ENCODE peak calls at places on chromosomes 1 and 21, in seven cellular contexts. V, C, G, W, I, J and F are unnamed samples. For H3K4me1 and H3K27me3, the result is how much of the 10 kb centered on the place peaks cover.

GRCh38 chr1:202643397-202644218 is 66.6 kb downstream of the SYT2 start:
- DNase-seq in V (no peak), C (peak), G (peak), W (peak), I (no peak), J (peak), F (no peak)

GRCh38 chr1:48105167-48105566 is 108.0 kb upstream of the TRABD2B start:
- DNase-seq in V (no peak), C (no peak), G (no peak), W (peak), I (no peak), J (no peak), F (no peak)

GRCh38 chr21:28333455-28334108 is 659.1 kb downstream of the LTN1 start:
- DNase-seq in V (no peak), C (no peak), G (peak), W (no peak), I (no peak), J (no peak), F (peak)

GRCh38 chr1:222413436-222413835 is 134.5 kb downstream of the HHIPL2 start:
- DNase-seq in V (no peak), C (no peak), G (peak), W (no peak), I (no peak), J (no peak), F (no peak)

GRCh38 chr1:170581041-170581440 is 49.1 kb downstream of the GORAB start:
- DNase-seq in V (no peak), C (peak), G (no peak), W (no peak), I (no peak), J (no peak), F (no peak)

GRCh38 chr1:94805912-94806311 is 14.2 kb upstream of the SLC44A3 start:
- DNase-seq in V (peak), C (peak), G (peak), W (peak), I (peak), J (peak), F (peak)

GRCh38 chr1:109923131-109923945 is 12.7 kb downstream of the CSF1 start:
- DNase-seq in V (peak), C (peak), G (no peak), W (peak), I (no peak), J (no peak), F (no peak)

GRCh38 chr1:45815667-45816458 is 12.5 kb downstream of the MAST2 start:
- DNase-seq in V (no peak), C (no peak), G (no peak), W (no peak), I (no peak), J (no peak), F (peak)

GRCh38 chr21:26199471-26199870 is 28.9 kb upstream of the APP start:
- DNase-seq in V (no peak), C (no peak), G (peak), W (no peak), I (no peak), J (no peak), F (peak)

GRCh38 chr1:223074427-223074826 is 68.6 kb downstream of the TLR5 start:
- DNase-seq in V (no peak), C (no peak), G (no peak), W (peak), I (no peak), J (no peak), F (peak)

GRCh38 chr1:1489861-1490260 is 18.3 kb downstream of the ATAD3B start:
- DNase-seq in V (no peak), C (no peak), G (no peak), W (no peak), I (no peak), J (no peak), F (no peak)

GRCh38 chr1:167791281-167792209 is 69.8 kb downstream of the MPZL1 start:
- DNase-seq in V (no peak), C (peak), G (peak), W (no peak), I (peak), J (no peak), F (no peak)

GRCh38 chr1:225700889-225701465 is 48.1 kb upstream of the ENAH start:
- DNase-seq in V (no peak), C (no peak), G (peak), W (peak), I (no peak), J (no peak), F (peak)

GRCh38 chr21:34807881-34808568 is 139.2 kb downstream of the CLIC6 start:
- DNase-seq in V (no peak), C (no peak), G (peak), W (peak), I (peak), J (no peak), F (peak)

GRCh38 chr1:113793878-113794834 is 18.1 kb downstream of the RSBN1 start:
- DNase-seq in V (no peak), C (no peak), G (no peak), W (no peak), I (no peak), J (no peak), F (peak)

DNA sequence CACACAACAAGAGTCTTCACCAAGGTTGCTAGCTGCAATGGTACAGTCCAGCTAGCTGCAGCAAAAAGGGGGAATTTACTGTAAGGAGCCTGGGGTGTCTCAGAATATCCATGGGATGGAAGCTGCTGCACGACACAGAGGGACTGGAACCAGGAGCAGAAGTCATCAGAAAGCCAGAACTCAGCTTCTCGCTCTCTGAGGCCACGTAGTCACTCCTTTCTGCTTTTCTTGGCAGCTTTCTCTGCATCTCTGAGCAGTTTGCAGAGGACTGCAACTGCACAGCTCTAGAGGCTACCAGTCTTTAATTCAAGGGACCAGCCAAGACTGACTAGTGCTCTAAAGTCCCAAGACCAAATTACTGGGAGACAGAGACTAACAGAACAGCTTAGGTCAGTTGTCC is 27.0 kb upstream of the IL10 start:
- DNase-seq in V (no peak), C (no peak), G (no peak), W (no peak), I (no peak), J (no peak), F (no peak)
- H3K4me1 ChIP-seq in V (under half), C (under half), G (under half), W (under half), I (under half), J (under half), F (under half)

DNA sequence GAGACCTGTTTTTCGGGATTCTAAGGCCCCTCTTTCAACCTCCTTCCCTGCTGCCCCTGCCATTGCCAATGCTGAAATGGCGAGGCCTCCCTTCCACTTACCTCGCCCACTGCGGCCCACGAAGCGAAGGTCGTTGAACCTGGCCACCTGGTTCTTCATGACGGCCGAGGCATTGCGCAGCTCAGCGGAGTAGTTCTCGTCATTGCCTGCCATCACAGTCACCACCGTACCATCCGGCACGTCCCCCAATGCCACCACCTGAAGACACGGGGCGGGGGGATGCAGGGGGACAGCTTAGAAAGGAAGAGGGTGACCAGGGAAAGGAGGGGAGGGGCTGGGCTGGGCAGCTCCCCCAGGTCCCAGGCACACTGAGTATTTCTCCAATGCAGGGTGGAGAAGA is 2.6 kb downstream of the RUNX3 start:
- DNase-seq in V (no peak), C (no peak), G (no peak), W (no peak), I (no peak), J (no peak), F (no peak)
- H3K27me3 ChIP-seq in V (half or more), C (half or more), G (half or more), W (under half), I (half or more), J (under half), F (half or more)

DNA sequence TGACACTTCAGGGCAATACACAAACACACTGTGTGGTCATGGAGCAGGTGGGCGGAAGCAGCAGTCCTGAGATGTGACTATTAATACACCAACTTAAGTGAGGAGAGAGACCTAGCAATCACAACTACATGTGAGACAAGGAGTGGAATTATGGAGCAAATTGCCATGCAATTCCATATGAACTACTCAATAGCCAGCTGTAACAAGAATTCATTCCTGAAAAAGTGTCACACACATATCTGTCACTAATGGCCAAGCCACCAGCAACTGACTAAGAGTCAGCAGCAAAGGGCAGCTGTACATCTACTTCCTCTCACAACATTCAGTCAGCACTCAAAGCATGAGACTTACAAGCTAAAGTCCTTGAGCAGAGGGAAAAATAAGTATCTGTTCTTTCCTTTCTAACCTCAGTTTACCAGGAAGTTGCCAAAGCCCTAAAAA is 46.2 kb downstream of the GPR3 start:
- DNase-seq in V (no peak), C (no peak), G (no peak), W (peak), I (no peak), J (no peak), F (no peak)
- H3K4me1 ChIP-seq in V (under half), C (under half), G (under half), W (half or more), I (under half), J (under half), F (under half)

DNA sequence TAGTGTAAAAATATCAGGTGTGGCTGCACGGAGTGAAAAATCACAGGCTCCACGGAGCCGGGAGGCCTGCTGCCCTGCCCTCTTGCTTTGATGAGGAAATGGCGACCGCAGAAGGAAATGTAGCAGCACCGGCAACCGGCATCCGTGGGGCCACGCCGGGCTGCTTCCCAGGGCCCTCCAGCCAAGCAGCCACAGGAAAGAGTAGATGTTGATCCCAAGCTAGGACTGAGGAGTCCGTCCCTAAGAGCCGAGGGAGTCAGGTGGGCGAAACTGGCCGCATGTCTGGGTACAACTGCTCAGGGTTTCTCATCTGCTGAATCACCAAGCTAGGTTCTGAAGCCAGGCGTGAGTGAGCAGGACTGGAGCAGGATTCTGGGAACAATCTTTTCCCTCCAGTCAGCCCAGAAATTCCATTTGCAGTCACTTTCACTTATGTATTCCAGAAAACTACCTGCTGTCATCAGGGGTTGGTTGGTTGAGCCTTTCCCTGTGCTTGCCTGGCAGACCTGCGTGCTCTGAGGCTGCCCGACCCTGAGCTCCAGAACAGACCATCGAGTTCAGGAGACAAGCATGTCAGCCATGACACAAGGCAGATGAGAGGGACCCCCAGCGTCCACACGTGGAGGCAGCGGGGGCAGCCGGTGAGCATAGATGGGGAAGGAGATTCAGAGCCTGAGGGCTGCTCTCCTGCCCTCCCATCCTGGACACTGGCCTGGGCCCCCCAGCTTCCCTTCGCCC is 5.8 kb upstream of the ITGB2 start:
- DNase-seq in V (no peak), C (peak), G (no peak), W (no peak), I (no peak), J (no peak), F (no peak)
- H3K27me3 ChIP-seq in V (half or more), C (under half), G (under half), W (under half), I (under half), J (under half), F (under half)

GRCh38 chr1:77387553-77387952 is 105.7 kb downstream of the AK5 start:
- DNase-seq in V (no peak), C (no peak), G (no peak), W (no peak), I (no peak), J (no peak), F (no peak)

GRCh38 chr1:77386276-77386675 is 104.5 kb downstream of the AK5 start:
- DNase-seq in V (no peak), C (no peak), G (no peak), W (no peak), I (no peak), J (no peak), F (no peak)

GRCh38 chr1:77392486-77392885 is 110.7 kb downstream of the AK5 start:
- DNase-seq in V (no peak), C (no peak), G (no peak), W (no peak), I (no peak), J (no peak), F (no peak)

GRCh38 chr1:77385551-77385950 is 103.7 kb downstream of the AK5 start:
- DNase-seq in V (no peak), C (no peak), G (no peak), W (no peak), I (no peak), J (no peak), F (no peak)

GRCh38 chr1:77388655-77389054 is 106.8 kb downstream of the AK5 start:
- DNase-seq in V (no peak), C (no peak), G (no peak), W (no peak), I (no peak), J (no peak), F (peak)
- H3K4me1 ChIP-seq in V (under half), C (under half), G (under half), W (under half), I (under half), J (under half), F (under half)

GRCh38 chr21:42060166-42060565 is 11.0 kb upstream of the UMODL1 start:
- DNase-seq in V (no peak), C (no peak), G (no peak), W (no peak), I (no peak), J (no peak), F (no peak)

GRCh38 chr21:42063206-42063577 is 7.9 kb upstream of the UMODL1 start:
- DNase-seq in V (no peak), C (no peak), G (no peak), W (no peak), I (no peak), J (no peak), F (no peak)

GRCh38 chr21:42062543-42063022 is 8.5 kb upstream of the UMODL1 start:
- DNase-seq in V (no peak), C (no peak), G (no peak), W (no peak), I (no peak), J (no peak), F (no peak)

GRCh38 chr21:42061195-42061865 is 9.8 kb upstream of the UMODL1 start:
- DNase-seq in V (no peak), C (no peak), G (no peak), W (no peak), I (no peak), J (no peak), F (no peak)

GRCh38 chr21:42061866-42062542 is 9.1 kb upstream of the UMODL1 start:
- DNase-seq in V (no peak), C (no peak), G (no peak), W (no peak), I (no peak), J (no peak), F (no peak)
- H3K27me3 ChIP-seq in V (half or more), C (under half), G (half or more), W (under half), I (under half), J (under half), F (under half)

DNA sequence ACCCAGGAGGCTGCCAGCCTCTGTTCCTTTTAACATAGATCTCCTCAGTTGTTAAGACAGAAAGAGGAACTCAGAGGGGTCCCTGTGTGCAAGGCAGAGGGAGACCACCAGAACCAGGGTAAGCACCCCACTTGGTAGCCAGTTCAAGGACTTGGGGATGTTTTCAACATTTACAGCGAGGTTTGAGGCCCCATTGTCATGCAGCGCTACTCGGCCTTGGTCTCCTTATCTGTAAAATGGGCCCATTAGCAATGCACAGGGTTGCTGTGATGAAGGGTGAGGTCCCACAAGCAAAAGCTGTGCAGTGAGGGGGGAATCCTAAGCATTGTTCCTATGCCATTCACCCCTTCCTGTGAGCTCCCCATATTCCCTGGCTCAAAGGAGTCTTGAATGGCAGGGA is 4.2 kb downstream of the SIM2 start:
- DNase-seq in V (peak), C (no peak), G (no peak), W (no peak), I (no peak), J (no peak), F (no peak)
- H3K4me1 ChIP-seq in V (under half), C (under half), G (under half), W (under half), I (under half), J (under half), F (under half)